ENCODE peak calls at places on chromosome 3, in eight cellular contexts. P is activated CD8-positive, alpha-beta T cell treated with anti-CD3 and anti-CD28 coated beads, Interleukin-2, amount 10 ng/mL, durations not matched to agents 7 days and 5 days; A is Right ventricle myocardium superior; D is PC-3; X is CD8-positive, alpha-beta T cell; R is mucosa of descending colon; M is lower lobe of right lung; Y is heart right ventricle. C is an unnamed sample.

GRCh38 chr3:43754316-43754715 is 63.6 kb downstream of the ABHD5 start:
- ATAC-seq in D (peak), X (no peak), Y (no peak), A (no peak), R (no peak), P (no peak), M (no peak), C (no peak)

GRCh38 chr3:12187448-12188327 is 29.0 kb upstream of the TIMP4 start:
- ATAC-seq in P (peak), M (peak), R (peak), D (peak), Y (peak), A (peak), X (no peak), C (peak)

GRCh38 chr3:108599677-108600409 is 10.3 kb downstream of the DZIP3 start:
- ATAC-seq in R (no peak), D (no peak), Y (no peak), A (no peak), P (no peak), M (no peak), X (no peak), C (no peak)

GRCh38 chr3:170054204-170054603 is 16.4 kb downstream of the GPR160 start:
- ATAC-seq in D (peak), R (no peak), Y (no peak), A (no peak), P (peak), M (no peak), X (peak), C (no peak)

GRCh38 chr3:160999268-160999667 is 105.9 kb downstream of the B3GALNT1 start:
- ATAC-seq in D (peak), A (no peak), M (no peak), R (no peak), X (peak), P (peak), Y (no peak), C (peak)

GRCh38 chr3:46954178-46954577 is 22.4 kb downstream of the CCDC12 start:
- ATAC-seq in X (no peak), P (peak), A (peak), Y (no peak), R (no peak), D (no peak), M (no peak), C (no peak)

GRCh38 chr3:154178172-154178571 is 57.0 kb downstream of the ARHGEF26 start:
- ATAC-seq in X (no peak), A (no peak), Y (no peak), R (no peak), M (peak), P (no peak), D (no peak), C (no peak)

GRCh38 chr3:40524222-40524570 is 564 bp upstream of the ZNF621 start:
- ATAC-seq in P (peak), M (no peak), R (peak), A (no peak), X (no peak), D (peak), Y (no peak), C (peak)

GRCh38 chr3:179731544-179731943 is 78.7 kb downstream of the USP13 start:
- ATAC-seq in A (no peak), P (no peak), M (peak), Y (no peak), D (no peak), X (no peak), R (no peak), C (no peak)

GRCh38 chr3:57864853-57865252 is 108.7 kb downstream of the SLMAP start:
- ATAC-seq in P (no peak), A (no peak), D (no peak), Y (no peak), R (no peak), M (no peak), X (no peak), C (no peak)

GRCh38 chr3:101898752-101899169 is 49.4 kb downstream of the NFKBIZ start:
- ATAC-seq in D (no peak), X (no peak), P (no peak), A (peak), Y (peak), R (peak), M (peak), C (peak)

GRCh38 chr3:144516029-144516428 is 544.4 kb downstream of the DIPK2A start:
- ATAC-seq in P (no peak), A (no peak), R (no peak), Y (no peak), X (no peak), D (no peak), M (no peak), C (no peak)

GRCh38 chr3:29759443-29760033 is 478.7 kb downstream of the RBMS3 start:
- ATAC-seq in P (no peak), X (no peak), A (peak), R (no peak), D (no peak), M (peak), Y (peak), C (no peak)

GRCh38 chr3:115341208-115341607 is 194.1 kb upstream of the ZBTB20 start:
- ATAC-seq in M (no peak), R (no peak), Y (no peak), A (no peak), D (peak), P (no peak), X (no peak), C (no peak)

GRCh38 chr3:151900460-151900859 is 27.0 kb downstream of the SUCNR1 start:
- ATAC-seq in D (no peak), P (no peak), A (no peak), R (no peak), Y (no peak), X (no peak), M (no peak), C (no peak)

GRCh38 chr3:37737134-37737533 is 124.5 kb upstream of the CTDSPL start:
- ATAC-seq in A (peak), P (no peak), M (no peak), D (no peak), R (no peak), Y (peak), X (no peak), C (no peak)

GRCh38 chr3:111285691-111286090 is 214.1 kb downstream of the NECTIN3 start:
- ATAC-seq in P (no peak), X (no peak), A (no peak), M (no peak), D (no peak), Y (no peak), R (no peak), C (no peak)

GRCh38 chr3:11306815-11307589 is 34.8 kb downstream of the ATG7 start:
- ATAC-seq in R (peak), D (no peak), X (peak), M (no peak), P (peak), A (peak), Y (peak), C (no peak)

GRCh38 chr3:120048355-120048754 is 45.9 kb downstream of the GSK3B start:
- ATAC-seq in R (no peak), A (no peak), Y (peak), D (no peak), M (no peak), P (no peak), X (no peak), C (no peak)

GRCh38 chr3:124619887-124620599 is 110.2 kb upstream of the UMPS start:
- ATAC-seq in R (peak), P (peak), A (no peak), D (no peak), X (no peak), M (peak), Y (no peak), C (no peak)

GRCh38 chr3:171364500-171364899 is 95.7 kb downstream of the TNIK start:
- ATAC-seq in P (no peak), A (no peak), X (no peak), D (no peak), R (peak), Y (no peak), M (no peak), C (no peak)

GRCh38 chr3:56985460-56986327 is 74.8 kb upstream of the SPATA12 start:
- ATAC-seq in M (no peak), R (no peak), Y (no peak), P (peak), A (no peak), D (no peak), X (no peak), C (no peak)

GRCh38 chr3:163863146-163863545 is 1215.2 kb downstream of the SI start:
- ATAC-seq in R (no peak), D (no peak), X (no peak), Y (no peak), M (no peak), A (no peak), P (no peak), C (no peak)

GRCh38 chr3:180923561-180923960 is 11.1 kb downstream of the FXR1 start:
- ATAC-seq in R (no peak), D (no peak), A (no peak), X (no peak), P (no peak), Y (no peak), M (no peak), C (no peak)

GRCh38 chr3:190378240-190378891 is 9.6 kb upstream of the CLDN16 start:
- ATAC-seq in R (no peak), P (no peak), D (peak), Y (peak), M (no peak), X (no peak), A (no peak), C (no peak)

GRCh38 chr3:153373571-153373970 is 211.5 kb downstream of the RAP2B start:
- ATAC-seq in D (no peak), Y (peak), R (peak), A (peak), M (peak), X (no peak), P (no peak), C (peak)

GRCh38 chr3:170599995-170600624 is 14.2 kb upstream of the SLC7A14 start:
- ATAC-seq in P (no peak), X (no peak), M (no peak), D (no peak), R (peak), Y (no peak), A (no peak), C (no peak)

GRCh38 chr3:193942516-193943055 is 193.4 kb upstream of the HES1 start:
- ATAC-seq in P (no peak), Y (no peak), X (no peak), R (no peak), M (no peak), D (no peak), A (no peak), C (no peak)

GRCh38 chr3:171281256-171281655 is 178.9 kb downstream of the TNIK start:
- ATAC-seq in M (no peak), R (no peak), P (no peak), D (no peak), A (no peak), X (no peak), Y (no peak), C (no peak)

GRCh38 chr3:145807990-145808389 is 353.0 kb downstream of the PLOD2 start:
- ATAC-seq in X (no peak), A (peak), R (no peak), M (no peak), D (no peak), P (no peak), Y (no peak), C (no peak)

C was measured in stimulated activated memory B cell treated with anti-CD40 and anti-IgM and Interleukin-4, amounts not matched to agents 10 μg/mL and 1 μg/mL and 100 μg/mL, for 72 hours.